ENCODE peak calls at places on chromosomes 13 and 19, in nine cellular contexts. M, S, O, K, W, D, P, Q and V are unnamed samples.
A peak's percentile ranks its signal among the peaks of the same experiment; 100 is the strongest.

GRCh38 chr19:48558018-48558684 is 6.2 kb downstream of the SULT2B1 start:
- DNase-seq in M (peak; percentile 41), S (peak; percentile 93), O (peak; percentile 63), K (no peak), W (no peak), D (no peak), P (peak; percentile 100), Q (no peak), V (peak; percentile 99)

GRCh38 chr19:48196321-48196761 is 25.9 kb downstream of the ZSWIM9 start:
- DNase-seq in M (peak; percentile 33), S (no peak), O (no peak), K (no peak), W (no peak), D (no peak), P (no peak), Q (no peak), V (no peak)

GRCh38 chr19:40627486-40628279 is 26.5 kb downstream of the LTBP4 start:
- DNase-seq in M (no peak), S (no peak), O (no peak), K (no peak), W (no peak), D (no peak), P (no peak), Q (no peak), V (no peak)

GRCh38 chr19:27694361-27695055 is 1518.4 kb downstream of the UQCRFS1 start:
- DNase-seq in M (no peak), S (no peak), O (no peak), K (no peak), W (no peak), D (no peak), P (no peak), Q (no peak), V (no peak)

GRCh38 chr19:47703301-47703700 is 9.9 kb upstream of the EHD2 start:
- DNase-seq in M (peak; percentile 74), S (no peak), O (peak; percentile 39), K (no peak), W (no peak), D (no peak), P (no peak), Q (no peak), V (no peak)

GRCh38 chr19:48695743-48696352 is at the start of gene FUT2:
- DNase-seq in M (no peak), S (peak; percentile 85), O (no peak), K (no peak), W (no peak), D (no peak), P (peak; percentile 89), Q (no peak), V (peak; percentile 71)

GRCh38 chr13:110329798-110330461 is 22.8 kb downstream of the COL4A2 start:
- DNase-seq in M (no peak), S (no peak), O (peak; percentile 77), K (no peak), W (no peak), D (no peak), P (no peak), Q (no peak), V (no peak)

GRCh38 chr13:93620366-93620765 is 393.8 kb downstream of the GPC6 start:
- DNase-seq in M (no peak), S (no peak), O (no peak), K (no peak), W (no peak), D (no peak), P (no peak), Q (no peak), V (no peak)

GRCh38 chr13:38391341-38391740 is 41.7 kb downstream of the UFM1 start:
- DNase-seq in M (no peak), S (no peak), O (no peak), K (no peak), W (no peak), D (no peak), P (no peak), Q (no peak), V (peak; percentile 13)

GRCh38 chr13:20438801-20439200 is 86.9 kb downstream of the CRYL1 start:
- DNase-seq in M (no peak), S (no peak), O (no peak), K (no peak), W (no peak), D (no peak), P (no peak), Q (no peak), V (no peak)

GRCh38 chr19:32767951-32768679 is 48.5 kb downstream of the TDRD12 start:
- DNase-seq in M (no peak), S (no peak), O (no peak), K (no peak), W (no peak), D (no peak), P (no peak), Q (no peak), V (peak; percentile 12)

GRCh38 chr13:98510156-98510509 is 66.8 kb downstream of the STK24 start:
- DNase-seq in M (no peak), S (no peak), O (no peak), K (no peak), W (no peak), D (no peak), P (no peak), Q (no peak), V (no peak)

GRCh38 chr19:7069904-7070226 is 362 bp downstream of the ZNF557 start:
- DNase-seq in M (no peak), S (no peak), O (peak; percentile 12), K (peak; percentile 8), W (no peak), D (no peak), P (no peak), Q (no peak), V (no peak)

GRCh38 chr19:51901860-51902259 is 3.0 kb downstream of the ZNF649 start:
- DNase-seq in M (no peak), S (no peak), O (peak; percentile 25), K (no peak), W (no peak), D (no peak), P (no peak), Q (no peak), V (no peak)

GRCh38 chr13:31769581-31769980 is 30.3 kb downstream of the RXFP2 start:
- DNase-seq in M (no peak), S (no peak), O (no peak), K (no peak), W (no peak), D (no peak), P (no peak), Q (no peak), V (no peak)

GRCh38 chr13:74040200-74040599 is 94.0 kb downstream of the KLF12 start:
- DNase-seq in M (peak; percentile 78), S (peak; percentile 62), O (peak; percentile 31), K (no peak), W (peak; percentile 20), D (no peak), P (peak; percentile 83), Q (no peak), V (peak; percentile 70)

GRCh38 chr19:55461974-55462628 is 659 bp upstream of the ISOC2 start:
- DNase-seq in M (no peak), S (peak; percentile 45), O (peak; percentile 39), K (no peak), W (no peak), D (no peak), P (peak; percentile 68), Q (no peak), V (no peak)

GRCh38 chr19:23407597-23407996 is 12.3 kb upstream of the ZNF91 start:
- DNase-seq in M (no peak), S (no peak), O (no peak), K (no peak), W (no peak), D (no peak), P (no peak), Q (no peak), V (no peak)

GRCh38 chr19:17767559-17767958 is 16.3 kb downstream of the FCHO1 start:
- DNase-seq in M (no peak), S (no peak), O (no peak), K (peak; percentile 50), W (no peak), D (no peak), P (no peak), Q (no peak), V (no peak)

GRCh38 chr19:46610851-46611770 is 10.0 kb downstream of the CALM3 start:
- DNase-seq in M (peak; percentile 17), S (no peak), O (peak; percentile 44), K (no peak), W (no peak), D (peak; percentile 48), P (no peak), Q (peak; percentile 32), V (peak; percentile 57)

GRCh38 chr19:46180701-46181385 is 32.8 kb downstream of the IGFL2 start:
- DNase-seq in M (no peak), S (no peak), O (peak; percentile 21), K (no peak), W (no peak), D (no peak), P (peak; percentile 77), Q (no peak), V (no peak)

GRCh38 chr13:39892731-39893293 is 237.3 kb downstream of the COG6 start:
- DNase-seq in M (no peak), S (no peak), O (peak; percentile 86), K (no peak), W (no peak), D (peak; percentile 56), P (no peak), Q (no peak), V (no peak)

GRCh38 chr13:52809310-52809769 is 39.1 kb downstream of the PCDH8 start:
- DNase-seq in M (peak; percentile 91), S (peak; percentile 66), O (peak; percentile 76), K (peak; percentile 80), W (peak; percentile 83), D (peak; percentile 2), P (peak; percentile 97), Q (peak; percentile 79), V (peak; percentile 69)

GRCh38 chr13:24254151-24254810 is 55.1 kb upstream of the C1QTNF9 start:
- DNase-seq in M (no peak), S (no peak), O (peak; percentile 72), K (no peak), W (no peak), D (peak; percentile 76), P (no peak), Q (no peak), V (no peak)

GRCh38 chr13:59409211-59409610 is 754.5 kb downstream of the DIAPH3 start:
- DNase-seq in M (peak; percentile 72), S (no peak), O (peak; percentile 73), K (peak; percentile 38), W (no peak), D (no peak), P (no peak), Q (no peak), V (no peak)

GRCh38 chr19:23981863-23982262 is 67.2 kb downstream of the ZNF726 start:
- DNase-seq in M (no peak), S (no peak), O (no peak), K (no peak), W (no peak), D (no peak), P (no peak), Q (no peak), V (no peak)

GRCh38 chr13:20128459-20128927 is 32.4 kb downstream of the GJA3 start:
- DNase-seq in M (peak; percentile 47), S (peak; percentile 63), O (no peak), K (no peak), W (no peak), D (peak; percentile 25), P (peak; percentile 75), Q (no peak), V (peak; percentile 58)

GRCh38 chr19:35637165-35637564 is 4.4 kb upstream of the ETV2 start:
- DNase-seq in M (no peak), S (no peak), O (no peak), K (no peak), W (no peak), D (no peak), P (no peak), Q (no peak), V (no peak)

GRCh38 chr13:30159446-30159839 is 147.9 kb downstream of the KATNAL1 start:
- DNase-seq in M (no peak), S (no peak), O (peak; percentile 94), K (no peak), W (no peak), D (no peak), P (no peak), Q (peak; percentile 52), V (peak; percentile 20)

GRCh38 chr19:18333680-18334079 is 6.7 kb upstream of the PGPEP1 start:
- DNase-seq in M (no peak), S (no peak), O (no peak), K (no peak), W (no peak), D (no peak), P (no peak), Q (no peak), V (no peak)

GRCh38 chr13:46683879-46684278 is 113.1 kb downstream of the ESD start:
- DNase-seq in M (no peak), S (no peak), O (peak; percentile 34), K (no peak), W (peak; percentile 14), D (no peak), P (no peak), Q (no peak), V (no peak)